ENCODE peak calls at places on chromosomes 7 and 10, in ten cellular contexts. Q is sigmoid colon; F is stimulated activated CD8-positive, alpha-beta memory T cell treated with anti-CD3 and anti-CD28 coated beads, Interleukin-15, amount 100 ng/mL, for 24 hours; Z is EH; H is effector memory CD4-positive, alpha-beta T cell; X is NB4; J is HEK293T; A is activated T-helper 1 cell treated with Interleukin-2 at 50 U/mL for 16 hours; C is AG04449; L is SW480. S is an unnamed sample.

GRCh38 chr10:29239569-29240472 is 49.0 kb upstream of the LYZL1 start:
- DNase-seq in J (peak), F (no peak), X (peak), Q (no peak), H (no peak), C (no peak), Z (peak), A (no peak), L (peak), S (no peak)

GRCh38 chr7:90835861-90836260 is 239.7 kb downstream of the CDK14 start:
- DNase-seq in Z (no peak), C (no peak), J (no peak), L (no peak), Q (no peak), H (no peak), A (no peak), X (no peak), F (no peak), S (no peak)

GRCh38 chr7:103967401-103967800 is 22.1 kb downstream of the RELN start:
- DNase-seq in X (no peak), A (no peak), Q (no peak), J (no peak), F (no peak), H (no peak), Z (no peak), L (no peak), C (no peak), S (no peak)

GRCh38 chr7:86559096-86559495 is 84.6 kb upstream of the GRM3 start:
- DNase-seq in F (no peak), C (no peak), H (no peak), X (no peak), J (peak), L (no peak), Z (no peak), Q (no peak), A (no peak), S (no peak)

GRCh38 chr7:28811003-28811402 is 147.1 kb downstream of the TRIL start:
- DNase-seq in Z (no peak), J (no peak), H (no peak), X (no peak), Q (no peak), A (no peak), F (no peak), C (no peak), L (no peak), S (no peak)

GRCh38 chr10:97468162-97468561 is 22.2 kb downstream of the ZDHHC16 start:
- DNase-seq in J (no peak), H (no peak), A (no peak), C (no peak), F (no peak), L (no peak), Z (no peak), X (no peak), Q (no peak), S (no peak)

GRCh38 chr10:22931948-22932347 is 4.1 kb downstream of the ARMC3 start:
- DNase-seq in C (no peak), Z (peak), A (no peak), F (no peak), L (peak), J (no peak), X (no peak), Q (no peak), H (no peak), S (no peak)

GRCh38 chr10:79129361-79129997 is 60.7 kb downstream of the ZMIZ1 start:
- DNase-seq in X (peak), C (no peak), J (peak), F (no peak), L (no peak), H (no peak), Q (no peak), Z (peak), A (no peak), S (no peak)

GRCh38 chr10:1552415-1552814 is 184.9 kb downstream of the ADARB2 start:
- DNase-seq in Q (peak), J (no peak), H (no peak), A (no peak), Z (no peak), L (no peak), X (no peak), C (no peak), F (no peak), S (no peak)

S was measured in sciatic nerve.